ENCODE peak calls at places on chromosome 18, in four cellular contexts. I is HepG2, N is K562, Q is H1. B is an unnamed sample.
A peak's percentile ranks its signal among the peaks of the same experiment; 100 is the strongest.

GRCh38 chr18:76687271-76688006 is 134.9 kb upstream of the ZNF236 start:
- DNase-seq in I (no peak), N (no peak), Q (no peak), B (no peak)

GRCh38 chr18:76767954-76768353 is 54.4 kb upstream of the ZNF236 start:
- DNase-seq in I (no peak), N (no peak), Q (no peak), B (no peak)

GRCh38 chr18:9757851-9758587 is 49.9 kb downstream of the RAB31 start:
- DNase-seq in I (no peak), N (peak; percentile 36), Q (no peak), B (no peak)

GRCh38 chr18:79600141-79600540 is 79.5 kb upstream of the CTDP1 start:
- DNase-seq in I (no peak), N (no peak), Q (no peak), B (no peak)

GRCh38 chr18:12645264-12645663 is 12.6 kb downstream of the SPIRE1 start:
- DNase-seq in I (no peak), N (no peak), Q (no peak), B (no peak)

GRCh38 chr18:490624-491023 is 9.9 kb downstream of the COLEC12 start:
- DNase-seq in I (no peak), N (no peak), Q (no peak), B (no peak)

GRCh38 chr18:77065221-77065981 is 67.2 kb downstream of the MBP start:
- DNase-seq in I (no peak), N (no peak), Q (no peak), B (peak; percentile 87)

GRCh38 chr18:58100154-58100553 is 56.1 kb downstream of the NEDD4L start:
- DNase-seq in I (no peak), N (no peak), Q (no peak), B (peak; percentile 46)

GRCh38 chr18:37335337-37335736 is 230.3 kb downstream of the CELF4 start:
- DNase-seq in I (no peak), N (peak; percentile 32), Q (no peak), B (no peak)

GRCh38 chr18:6994719-6995430 is 122.7 kb downstream of the LAMA1 start:
- DNase-seq in I (no peak), N (no peak), Q (no peak), B (no peak)

GRCh38 chr18:78376036-78376435 is 603.6 kb upstream of the SALL3 start:
- DNase-seq in I (no peak), N (no peak), Q (no peak), B (no peak)

GRCh38 chr18:50441518-50441917 is 66.7 kb downstream of the SKA1 start:
- DNase-seq in I (no peak), N (no peak), Q (no peak), B (no peak)

GRCh38 chr18:76932026-76932819 is 109.9 kb downstream of the ZNF236 start:
- DNase-seq in I (no peak), N (no peak), Q (no peak), B (no peak)

GRCh38 chr18:44725300-44726096 is 44.8 kb downstream of the SETBP1 start:
- DNase-seq in I (no peak), N (peak; percentile 59), Q (no peak), B (peak; percentile 71)

GRCh38 chr18:80253871-80254492 is 6.7 kb upstream of the PARD6G start:
- DNase-seq in I (no peak), N (peak; percentile 40), Q (no peak), B (no peak)

GRCh38 chr18:773980-774624 is 37.9 kb downstream of the YES1 start:
- DNase-seq in I (no peak), N (no peak), Q (no peak), B (no peak)

GRCh38 chr18:6773777-6774176 is 44.3 kb downstream of the ARHGAP28 start:
- DNase-seq in I (no peak), N (no peak), Q (no peak), B (no peak)

GRCh38 chr18:37476611-37477295 is 88.8 kb downstream of the CELF4 start:
- DNase-seq in I (no peak), N (no peak), Q (no peak), B (no peak)

DNA sequence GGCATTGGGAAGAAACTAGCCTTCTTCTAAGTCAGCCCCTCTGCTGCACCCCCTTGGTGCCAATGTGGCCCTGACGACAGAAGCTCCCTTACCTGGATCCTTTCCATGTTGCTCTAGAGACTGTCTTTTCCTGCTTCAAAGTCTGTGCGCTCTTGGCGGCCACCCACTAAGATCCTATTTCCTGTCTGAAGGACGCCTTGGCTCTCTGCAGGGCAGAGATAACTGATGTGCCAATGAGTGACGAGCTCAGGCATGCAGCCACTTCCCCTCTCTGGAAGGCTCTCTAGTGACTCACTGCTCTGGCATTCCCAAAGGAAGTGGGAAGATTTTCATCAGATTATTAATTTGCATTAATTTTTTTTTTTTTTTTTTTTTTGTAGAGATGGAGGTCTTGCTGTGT is 273.5 kb downstream of the CDH20 start:
- DNase-seq in I (no peak), N (no peak), Q (peak; percentile 72), B (no peak)
- TF ChIP-seq ZNF274 in I (no peak), N (no peak), Q (no peak), B (no peak)

DNA sequence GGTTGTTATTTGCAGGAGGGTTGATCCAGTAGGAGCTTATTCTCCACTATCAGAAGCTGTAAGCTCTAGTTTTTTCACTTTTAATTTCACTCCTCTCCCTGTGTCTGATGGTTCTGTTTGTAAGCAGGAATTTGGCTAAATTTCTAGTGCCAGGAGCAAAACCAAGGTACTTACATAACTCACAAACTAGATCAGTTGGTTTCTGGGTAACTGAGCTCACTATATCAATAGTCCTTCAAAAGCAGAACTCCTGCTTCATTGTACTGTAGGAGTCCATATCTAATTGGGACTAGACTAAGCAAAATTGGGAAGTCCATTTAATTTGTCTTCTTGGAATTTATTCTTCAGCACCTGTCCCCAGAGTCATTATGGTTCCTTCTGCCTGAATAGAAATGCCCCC is 20.1 kb upstream of the RAX start:
- DNase-seq in I (no peak), N (no peak), Q (no peak), B (no peak)
- TF ChIP-seq ATF2 in I (no peak), N (no peak), Q (no peak), B (no peak)

GRCh38 chr18:72652990-72653593 is 109.0 kb upstream of the CBLN2 start:
- DNase-seq in I (peak; percentile 48), N (peak; percentile 14), Q (peak; percentile 29), B (no peak)
- TF ChIP-seq ZNF274 in I (no peak), N (no peak), Q (no peak), B (no peak)

GRCh38 chr18:3402962-3403585 is 46.9 kb upstream of the TGIF1 start:
- DNase-seq in I (no peak), N (no peak), Q (no peak), B (no peak)
- TF ChIP-seq ATF2 in I (no peak), N (no peak), Q (no peak), B (no peak)

GRCh38 chr18:45785015-45785597 is 40.4 kb upstream of the SIGLEC15 start:
- DNase-seq in I (no peak), N (no peak), Q (no peak), B (no peak)
- TF ChIP-seq ZNF274 in I (no peak), N (no peak), Q (no peak), B (no peak)

DNA sequence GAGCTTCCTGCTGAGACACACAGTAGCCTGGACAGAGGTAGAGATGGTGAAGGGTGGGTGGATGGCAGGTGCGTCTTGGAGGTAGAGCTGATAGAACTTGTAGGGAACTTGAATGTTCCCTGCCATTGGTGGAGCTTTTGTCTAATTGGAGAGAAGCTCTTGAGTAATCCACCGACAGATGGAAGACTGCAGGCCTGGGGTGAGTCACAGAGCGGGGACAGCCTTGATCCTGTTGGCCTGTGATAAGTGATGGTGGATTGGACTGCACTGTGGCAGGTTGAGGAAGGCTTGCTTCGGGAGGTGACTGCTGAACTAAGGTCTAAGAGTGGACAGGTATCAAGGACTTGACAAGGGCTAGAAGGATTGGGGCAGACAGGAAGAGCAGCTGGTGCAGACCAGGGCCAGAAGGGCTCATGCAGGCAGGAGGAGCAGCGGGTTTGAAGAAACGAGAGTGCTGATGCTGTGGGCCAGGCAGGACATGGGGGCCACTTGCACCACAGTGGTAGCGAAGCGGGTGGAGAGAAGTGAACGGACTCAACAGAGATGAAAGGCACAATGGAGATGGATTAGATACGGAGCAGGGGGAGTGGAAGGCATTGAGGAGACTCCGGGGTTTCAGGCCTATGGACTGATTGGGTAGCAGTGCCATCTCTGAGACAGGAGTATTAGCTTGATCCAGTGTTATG is 16.3 kb downstream of the CABLES1 start:
- DNase-seq in I (no peak), N (no peak), Q (no peak), B (no peak)
- TF ChIP-seq ATF2 in I (no peak), N (no peak), Q (no peak), B (no peak)